ENCODE peak calls at places on chromosomes 16 and 17, in ten cellular contexts. I is activated CD4-positive, alpha-beta T cell treated with anti-CD3 and anti-CD28 coated beads, Interleukin-2, amount 50 U/mL, for 1 hour; D is D341Med; S is frontal cortex; T is stimulated activated CD4-positive, alpha-beta T cell treated with anti-CD3 and anti-CD28 coated beads, Interleukin-15, amount 100 ng/mL, for 1 hour; Z is heart right ventricle; E is Caco-2; H is skeletal muscle cell; P is activated naive CD8-positive, alpha-beta T cell treated with anti-CD3 and anti-CD28 coated beads for 36 hours; F is AG10803. K is an unnamed sample.

GRCh38 chr16:4501071-4501478 is 24.9 kb downstream of the HMOX2 start:
- DNase-seq in Z (no peak), E (no peak), D (no peak), P (no peak), S (no peak), F (peak; percentile 35), H (no peak), T (no peak), I (no peak), K (peak; percentile 41)

GRCh38 chr17:37438141-37438540 is 31.5 kb downstream of the TADA2A start:
- DNase-seq in E (no peak), Z (no peak), T (no peak), P (no peak), H (no peak), S (no peak), I (no peak), F (no peak), D (peak; percentile 42), K (no peak)

GRCh38 chr16:12771341-12771798 is 32.3 kb downstream of the CPPED1 start:
- DNase-seq in F (no peak), S (no peak), I (no peak), Z (no peak), P (no peak), H (no peak), T (no peak), E (no peak), D (no peak), K (peak; percentile 52)

GRCh38 chr17:3512512-3513171 is 36.8 kb downstream of the ASPA start:
- DNase-seq in H (no peak), Z (peak; percentile 81), I (no peak), D (no peak), E (no peak), T (no peak), S (no peak), F (peak; percentile 92), P (no peak), K (no peak)

GRCh38 chr16:86962913-86963312 is 354.3 kb downstream of the C16orf95 start:
- DNase-seq in F (no peak), E (no peak), I (no peak), S (no peak), P (no peak), H (no peak), T (no peak), D (no peak), Z (no peak), K (no peak)

GRCh38 chr17:7842950-7843535 is 9.0 kb downstream of the KDM6B start:
- DNase-seq in F (peak; percentile 85), I (peak; percentile 52), H (peak; percentile 76), P (no peak), D (no peak), S (peak; percentile 51), E (no peak), Z (peak; percentile 87), T (no peak), K (peak; percentile 53)

GRCh38 chr16:28623172-28623711 is 13.4 kb upstream of the SULT1A1 start:
- DNase-seq in Z (no peak), S (peak; percentile 33), H (no peak), T (peak; percentile 58), E (peak; percentile 83), D (peak; percentile 27), P (peak; percentile 83), F (no peak), I (peak; percentile 62), K (no peak)

GRCh38 chr16:3963203-3963602 is 82.7 kb upstream of the CREBBP start:
- DNase-seq in H (no peak), F (peak; percentile 24), S (no peak), Z (no peak), P (no peak), E (no peak), T (no peak), D (peak; percentile 8), I (peak; percentile 51), K (no peak)

GRCh38 chr17:74530751-74531150 is 524 bp downstream of the CD300LB start:
- DNase-seq in T (no peak), D (no peak), F (no peak), I (no peak), H (no peak), Z (peak; percentile 1), P (no peak), E (no peak), S (no peak), K (no peak)

GRCh38 chr17:38579934-38580333 is 25.8 kb downstream of the SRCIN1 start:
- DNase-seq in Z (peak; percentile 13), I (no peak), D (peak; percentile 74), F (no peak), H (no peak), T (no peak), S (peak; percentile 76), E (no peak), P (peak; percentile 48), K (peak; percentile 71)

GRCh38 chr17:58691701-58692238 is at the start of gene TEX14:
- DNase-seq in F (no peak), I (no peak), D (peak; percentile 47), T (no peak), H (no peak), Z (no peak), S (no peak), E (peak; percentile 26), P (no peak), K (no peak)

GRCh38 chr17:4901648-4902344 is 1.1 kb downstream of the CHRNE start:
- DNase-seq in F (no peak), I (peak; percentile 10), Z (peak; percentile 51), S (peak; percentile 60), H (no peak), T (peak; percentile 17), P (no peak), E (no peak), D (no peak), K (no peak)

GRCh38 chr17:37274432-37274831 is 101.4 kb upstream of the C17orf78 start:
- DNase-seq in E (no peak), I (no peak), S (no peak), F (no peak), H (no peak), Z (no peak), P (no peak), T (no peak), D (no peak), K (no peak)

GRCh38 chr17:81806461-81807209 is 2.7 kb downstream of the GCGR start:
- DNase-seq in E (peak; percentile 68), F (no peak), H (no peak), T (no peak), Z (no peak), D (no peak), I (no peak), S (no peak), P (no peak), K (no peak)

GRCh38 chr16:88864521-88864920 is 1.9 kb downstream of the PABPN1L start:
- DNase-seq in I (no peak), E (no peak), Z (no peak), S (no peak), T (no peak), D (no peak), P (no peak), H (no peak), F (no peak), K (no peak)

K was measured in HepG2.